ENCODE peak calls at places on chromosomes 16 and 17, in four cellular contexts. L is LoVo, Q is ureter, V is amygdala. K is an unnamed sample.

GRCh38 chr17:72296456-72296855 is 175.6 kb downstream of the SOX9 start:
- DNase-seq in L (no peak), Q (no peak), V (no peak), K (no peak)

GRCh38 chr16:86571197-86571915 is 4.7 kb downstream of the FOXC2 start:
- DNase-seq in L (no peak), Q (no peak), V (no peak), K (no peak)

GRCh38 chr17:58710948-58711552 is 18.6 kb downstream of the RAD51C start:
- DNase-seq in L (peak), Q (no peak), V (no peak), K (peak)

GRCh38 chr17:63592797-63593196 is 7.9 kb upstream of the TACO1 start:
- DNase-seq in L (no peak), Q (no peak), V (no peak), K (no peak)

GRCh38 chr17:34156741-34157589 is 98.1 kb upstream of the CCL2 start:
- DNase-seq in L (no peak), Q (no peak), V (peak), K (no peak)

GRCh38 chr16:89093602-89094251 is at the start of gene ACSF3:
- DNase-seq in L (peak), Q (peak), V (peak), K (peak)

GRCh38 chr16:15653227-15653626 is 3.2 kb downstream of the NDE1 start:
- DNase-seq in L (no peak), Q (no peak), V (no peak), K (peak)

GRCh38 chr17:35766903-35767510 is 6.3 kb downstream of the C17orf50 start:
- DNase-seq in L (peak), Q (no peak), V (no peak), K (peak)

GRCh38 chr17:74199306-74200092 is 4.0 kb upstream of the RPL38 start:
- DNase-seq in L (peak), Q (peak), V (peak), K (peak)

GRCh38 chr16:27301236-27301861 is 12.4 kb upstream of the IL4R start:
- DNase-seq in L (no peak), Q (no peak), V (no peak), K (no peak)

GRCh38 chr16:12455287-12455798 is 348.3 kb downstream of the CPPED1 start:
- DNase-seq in L (peak), Q (peak), V (peak), K (peak)

GRCh38 chr17:9079461-9080103 is 58.3 kb downstream of the NTN1 start:
- DNase-seq in L (no peak), Q (no peak), V (no peak), K (no peak)

GRCh38 chr16:7513429-7513828 is 180.8 kb downstream of the RBFOX1 start:
- DNase-seq in L (no peak), Q (no peak), V (no peak), K (no peak)

GRCh38 chr17:64028874-64029464 is 8.5 kb upstream of the ICAM2 start:
- DNase-seq in L (peak), Q (no peak), V (peak), K (peak)

GRCh38 chr17:16929757-16930520 is 42.0 kb downstream of the TNFRSF13B start:
- DNase-seq in L (no peak), Q (no peak), V (no peak), K (no peak)

GRCh38 chr16:27408602-27409031 is 6.6 kb downstream of the IL21R start:
- DNase-seq in L (no peak), Q (no peak), V (no peak), K (no peak)

GRCh38 chr17:77318491-77319210 is 177.9 kb downstream of the SEC14L1 start:
- DNase-seq in L (no peak), Q (no peak), V (no peak), K (no peak)

GRCh38 chr17:27984816-27985215 is 57.7 kb upstream of the NLK start:
- DNase-seq in L (no peak), Q (no peak), V (no peak), K (no peak)

GRCh38 chr16:724188-725040 is 1.8 kb downstream of the CCDC78 start:
- DNase-seq in L (no peak), Q (no peak), V (no peak), K (no peak)

GRCh38 chr16:65125322-65125721 is 3.5 kb upstream of the CDH11 start:
- DNase-seq in L (peak), Q (no peak), V (no peak), K (no peak)

GRCh38 chr16:17371014-17371296 is 99.8 kb downstream of the XYLT1 start:
- DNase-seq in L (no peak), Q (no peak), V (no peak), K (no peak)

GRCh38 chr16:15572329-15573001 is 70.5 kb downstream of the MARF1 start:
- DNase-seq in L (peak), Q (no peak), V (no peak), K (peak)

GRCh38 chr16:56851671-56852400 is 13.2 kb upstream of the SLC12A3 start:
- DNase-seq in L (no peak), Q (no peak), V (no peak), K (no peak)